ENCODE peak calls at places on chromosomes 7 and 10, in four cellular contexts. Y is gastrocnemius medialis, P is fibroblast of lung, B is breast epithelium. V is an unnamed sample. For H3K4me1, the result is how much of the 10 kb centered on the place peaks cover.

GRCh38 chr10:14858338-14858925 is 20.2 kb upstream of the SUV39H2 start:
- DNase-seq in P (no peak), B (no peak), Y (no peak), V (no peak)

GRCh38 chr7:142153400-142153799 is 41.9 kb downstream of the MGAM2 start:
- DNase-seq in Y (no peak), P (no peak), B (no peak), V (no peak)

GRCh38 chr10:114548662-114549061 is 109.4 kb downstream of the ABLIM1 start:
- DNase-seq in P (peak), B (no peak), Y (peak), V (peak)

GRCh38 chr7:92727755-92728154 is 108.6 kb downstream of the CDK6 start:
- DNase-seq in B (no peak), Y (no peak), P (peak), V (no peak)

GRCh38 chr7:144786522-144786921 is 49.3 kb downstream of the TPK1 start:
- DNase-seq in B (no peak), Y (no peak), P (no peak), V (no peak)

GRCh38 chr7:30799206-30799975 is 28.2 kb downstream of the MINDY4 start:
- DNase-seq in Y (peak), B (no peak), P (peak), V (peak)

GRCh38 chr7:130906575-130906974 is 172.6 kb upstream of the KLF14 start:
- DNase-seq in P (no peak), B (no peak), Y (no peak), V (no peak)

GRCh38 chr10:19579841-19580240 is 236.4 kb upstream of the PLXDC2 start:
- DNase-seq in Y (no peak), P (no peak), B (no peak), V (no peak)

GRCh38 chr10:44337081-44337480 is 47.8 kb downstream of the CXCL12 start:
- DNase-seq in P (no peak), B (no peak), Y (no peak), V (no peak)

GRCh38 chr10:31618541-31619291 is 299.7 kb downstream of the ZEB1 start:
- DNase-seq in P (peak), B (no peak), Y (peak), V (no peak)

GRCh38 chr7:140810830-140811556 is 113.7 kb downstream of the BRAF start:
- DNase-seq in B (no peak), Y (peak), P (peak), V (peak)

GRCh38 chr7:27346531-27347260 is 104.1 kb downstream of the EVX1 start:
- DNase-seq in B (no peak), P (peak), Y (peak), V (peak)

GRCh38 chr7:107045195-107045960 is 873 bp downstream of the PRKAR2B start:
- DNase-seq in P (no peak), Y (no peak), B (no peak), V (no peak)

GRCh38 chr7:107726356-107727130 is 17.4 kb upstream of the CBLL1 start:
- DNase-seq in Y (no peak), P (no peak), B (no peak), V (peak)

GRCh38 chr10:70115948-70116682 is 16.5 kb downstream of the AIFM2 start:
- DNase-seq in Y (peak), B (no peak), P (peak), V (no peak)

GRCh38 chr7:105637755-105638154 is 56.5 kb upstream of the EFCAB10 start:
- DNase-seq in Y (no peak), P (no peak), B (no peak), V (no peak)

GRCh38 chr7:139731802-139732470 is 45.9 kb downstream of the HIPK2 start:
- DNase-seq in Y (peak), P (peak), B (peak), V (peak)

GRCh38 chr10:131946321-131946751 is 35.4 kb downstream of the BNIP3 start:
- DNase-seq in Y (no peak), P (peak), B (peak), V (peak)

GRCh38 chr7:95811846-95812445 is 39.6 kb downstream of the DYNC1I1 start:
- DNase-seq in Y (no peak), P (peak), B (no peak), V (no peak)

GRCh38 chr7:16563281-16564022 is 36.8 kb downstream of the LRRC72 start:
- DNase-seq in Y (no peak), B (no peak), P (no peak), V (peak)

GRCh38 chr10:16612148-16612742 is 90.6 kb upstream of the C1QL3 start:
- DNase-seq in Y (no peak), P (peak), B (no peak), V (peak)

GRCh38 chr10:127980898-127981297 is 74.0 kb downstream of the PTPRE start:
- DNase-seq in B (no peak), P (no peak), Y (no peak), V (no peak)

GRCh38 chr10:67173787-67174186 is 248.0 kb downstream of the LRRTM3 start:
- DNase-seq in Y (no peak), P (no peak), B (no peak), V (no peak)

GRCh38 chr7:152588350-152588749 is 87.6 kb downstream of the XRCC2 start:
- DNase-seq in P (peak), Y (no peak), B (no peak), V (peak)

DNA sequence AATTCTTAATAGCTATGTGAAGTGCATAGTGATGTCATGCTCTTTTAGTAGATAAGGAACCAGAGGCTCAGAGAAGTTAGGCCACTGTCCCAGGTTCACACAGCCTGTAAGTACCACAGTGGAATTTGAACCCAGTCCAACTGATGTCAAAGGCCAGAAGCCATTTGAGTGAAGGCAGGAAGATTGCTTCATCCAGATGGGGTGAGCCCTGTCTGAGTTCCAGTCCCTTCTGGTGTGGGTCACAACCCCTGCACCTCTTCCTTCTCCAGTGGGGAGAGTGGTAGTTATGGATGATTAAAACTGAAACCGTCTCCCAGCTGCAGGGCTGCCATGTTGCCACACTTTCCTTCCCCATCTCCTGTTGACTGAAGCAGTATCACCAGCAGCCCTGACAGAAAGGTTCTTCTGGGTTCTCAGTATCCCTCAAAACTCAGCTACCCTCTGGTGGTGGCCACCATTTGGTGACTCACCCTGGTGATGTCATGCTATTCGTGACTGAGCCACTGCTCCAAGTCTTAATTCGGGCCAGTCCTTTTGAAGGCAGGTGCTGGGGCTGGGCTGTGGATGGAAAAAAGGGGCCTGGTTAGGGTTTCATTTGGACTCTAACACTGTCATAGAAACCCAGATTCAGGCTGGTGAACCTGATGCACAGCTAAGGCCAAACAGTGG is 1.5 kb upstream of the C10orf95 start:
- DNase-seq in B (no peak), Y (peak), P (peak), V (no peak)
- TF ChIP-seq CTCF in B (no peak), Y (no peak), P (no peak), V (no peak)

GRCh38 chr10:79082035-79082373 is 13.2 kb downstream of the ZMIZ1 start:
- DNase-seq in Y (no peak), P (no peak), B (no peak), V (no peak)
- H3K4me1 ChIP-seq in Y (half or more), P (half or more), B (half or more), V (under half)

DNA sequence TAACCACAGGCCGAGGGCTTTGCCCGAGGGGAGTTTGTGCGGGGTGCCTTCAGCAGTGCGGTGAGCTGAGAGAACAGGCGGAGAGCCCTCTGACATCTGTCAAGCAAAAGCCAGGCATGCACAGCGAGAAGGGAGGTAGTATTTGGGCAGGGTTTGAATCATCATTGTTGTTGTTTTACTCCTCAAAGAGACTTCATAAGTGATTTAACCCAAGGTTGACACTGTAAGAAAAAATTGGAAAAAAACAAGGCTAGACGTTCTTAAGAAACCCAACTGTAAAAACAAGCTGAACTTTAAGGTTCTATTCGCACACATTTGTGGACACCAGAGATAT is 1.3 kb downstream of the ADAM22 start:
- DNase-seq in Y (no peak), B (no peak), P (no peak), V (no peak)
- TF ChIP-seq CTCF in Y (no peak), B (no peak), P (no peak), V (no peak)

GRCh38 chr7:47579458-47579857 is 2.5 kb downstream of the TNS3 start:
- DNase-seq in B (no peak), P (no peak), Y (no peak), V (no peak)
- H3K4me1 ChIP-seq in B (under half), P (under half), Y (under half), V (under half)

GRCh38 chr7:52017802-52018679 is 701.4 kb upstream of the COBL start:
- DNase-seq in B (no peak), Y (no peak), P (no peak), V (no peak)
- TF ChIP-seq CTCF in B (no peak), Y (no peak), P (no peak), V (no peak)

DNA sequence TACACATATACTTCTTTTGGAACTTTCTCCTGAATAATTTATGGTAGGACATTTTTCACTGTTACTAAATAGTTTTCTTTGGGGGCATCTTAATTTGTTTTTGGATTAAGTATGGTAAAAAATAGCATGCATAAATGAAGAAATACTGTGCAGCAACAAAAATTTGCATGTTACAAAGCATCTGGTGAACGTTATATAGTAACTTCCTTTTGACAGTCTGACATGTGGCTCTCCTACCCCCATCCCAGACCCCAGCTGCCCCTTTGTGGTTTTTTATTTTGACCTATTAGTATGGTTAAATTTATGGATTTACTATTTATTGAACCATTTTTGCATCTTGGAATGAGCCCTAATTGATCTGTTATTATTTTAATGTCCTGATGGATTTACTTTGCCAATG is 9.9 kb downstream of the TASOR2 start:
- DNase-seq in P (no peak), Y (no peak), B (no peak), V (no peak)
- H3K4me1 ChIP-seq in P (under half), Y (under half), B (under half), V (under half)

DNA sequence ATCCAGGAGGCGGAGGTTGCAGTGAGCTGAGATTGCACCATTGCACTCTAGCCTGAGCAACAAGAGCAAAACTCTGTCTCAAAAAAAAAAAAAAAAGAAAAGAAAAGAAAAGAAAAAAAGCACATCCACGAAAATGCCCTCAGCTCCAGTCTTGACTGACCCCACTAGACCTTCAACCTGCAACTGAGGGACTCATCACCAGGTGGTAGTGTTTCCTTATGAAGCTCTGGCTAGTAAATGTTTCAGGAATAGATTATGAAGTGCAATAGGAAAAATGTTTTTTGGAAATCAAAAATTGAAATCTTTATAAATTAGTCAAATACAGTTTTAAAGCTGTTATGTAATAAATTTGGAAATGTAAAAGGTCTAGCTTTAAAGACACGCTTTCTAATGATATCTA is 22.4 kb downstream of the TLL2 start:
- DNase-seq in B (no peak), Y (no peak), P (no peak), V (no peak)
- TF ChIP-seq CTCF in B (no peak), Y (no peak), P (no peak), V (peak)

DNA sequence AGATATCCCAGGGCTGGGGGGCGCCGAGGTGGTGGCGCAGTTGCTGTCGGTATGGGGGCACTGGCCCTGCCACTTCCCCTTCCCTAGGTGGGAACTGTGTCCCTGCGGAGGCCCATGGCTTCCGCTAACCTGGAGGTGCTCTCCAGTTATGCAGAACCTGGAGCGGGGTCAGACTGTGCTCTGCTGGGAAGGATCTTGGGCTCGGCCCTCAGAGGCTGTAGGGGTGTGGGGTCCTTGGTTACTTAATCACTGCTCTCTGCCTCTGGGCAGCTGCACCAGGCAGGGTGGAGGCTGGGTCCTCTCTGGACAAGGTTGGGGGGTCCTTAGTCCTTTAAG is 2.4 kb downstream of the BRI3 start:
- DNase-seq in B (no peak), Y (no peak), P (no peak), V (no peak)
- H3K4me1 ChIP-seq in B (under half), Y (half or more), P (under half), V (under half)

GRCh38 chr7:99109108-99110051 is 34.5 kb downstream of the SMURF1 start:
- DNase-seq in Y (no peak), B (no peak), P (peak), V (no peak)

GRCh38 chr7:99112979-99113378 is 30.9 kb downstream of the SMURF1 start:
- DNase-seq in B (no peak), P (no peak), Y (no peak), V (no peak)

GRCh38 chr7:99115379-99115778 is 28.5 kb downstream of the SMURF1 start:
- DNase-seq in B (no peak), P (no peak), Y (no peak), V (no peak)

GRCh38 chr7:99111591-99111990 is 32.3 kb downstream of the SMURF1 start:
- DNase-seq in B (no peak), Y (no peak), P (no peak), V (no peak)

GRCh38 chr7:99112097-99112496 is 31.8 kb downstream of the SMURF1 start:
- DNase-seq in P (no peak), B (no peak), Y (no peak), V (no peak)
- TF ChIP-seq CTCF in P (no peak), B (no peak), Y (no peak), V (no peak)

V was measured in foreskin keratinocyte.